ENCODE peak calls at places on chromosome 10, in four cellular contexts. One of them, this sample, is unnamed.

GRCh38 chr10:7804216-7804615 is 14.1 kb upstream of the TAF3 start:
- DNase-seq in HepG2: no peak
- DNase-seq in K562: no peak
- DNase-seq in HCT116: no peak
- DNase-seq in this sample: no peak

GRCh38 chr10:60960913-60961312 is 16.9 kb upstream of the RHOBTB1 start:
- DNase-seq in HCT116: no peak
- DNase-seq in HepG2: no peak
- DNase-seq in K562: no peak
- DNase-seq in this sample: no peak

GRCh38 chr10:113585949-113586348 is 33.1 kb downstream of the HABP2 start:
- DNase-seq in HepG2: peak; percentile 7
- DNase-seq in HCT116: no peak
- DNase-seq in K562: peak; percentile 11
- DNase-seq in this sample: no peak

GRCh38 chr10:8331896-8332729 is 277.6 kb downstream of the GATA3 start:
- DNase-seq in HepG2: no peak
- DNase-seq in HCT116: no peak
- DNase-seq in K562: no peak
- DNase-seq in this sample: peak; percentile 5

GRCh38 chr10:48519731-48520506 is 85.0 kb downstream of the ARHGAP22 start:
- DNase-seq in HCT116: no peak
- DNase-seq in HepG2: no peak
- DNase-seq in K562: no peak
- DNase-seq in this sample: no peak

GRCh38 chr10:86087716-86088115 is 278.9 kb downstream of the GRID1 start:
- DNase-seq in HepG2: no peak
- DNase-seq in K562: peak; percentile 10
- DNase-seq in HCT116: no peak
- DNase-seq in this sample: no peak

GRCh38 chr10:23643396-23643795 is 204.5 kb downstream of the OTUD1 start:
- DNase-seq in HepG2: no peak
- DNase-seq in HCT116: no peak
- DNase-seq in K562: no peak
- DNase-seq in this sample: no peak

GRCh38 chr10:182441-183201 is 47.4 kb downstream of the ZMYND11 start:
- DNase-seq in K562: no peak
- DNase-seq in HCT116: no peak
- DNase-seq in HepG2: no peak
- DNase-seq in this sample: no peak

DNA sequence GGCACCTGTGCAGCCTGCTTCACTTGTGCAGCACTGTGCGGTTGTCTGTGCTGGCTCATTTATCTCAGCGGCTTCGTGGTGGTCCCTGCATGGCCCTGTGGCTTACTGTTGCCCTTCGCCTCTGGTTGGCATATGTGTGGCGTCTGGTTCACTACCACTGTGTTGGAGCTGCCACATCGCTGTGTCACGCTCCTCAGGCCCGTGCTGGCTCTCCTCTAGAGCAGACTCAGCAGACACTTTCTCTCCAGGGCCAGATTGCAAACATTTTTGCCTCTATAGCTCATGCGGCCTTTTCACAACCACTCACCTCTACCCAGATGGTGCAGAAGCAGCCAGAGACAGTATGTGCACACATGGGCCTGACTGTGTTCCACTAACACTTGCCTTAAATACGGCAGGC is 37.9 kb downstream of the PPP2R2D start:
- DNase-seq in K562: no peak
- DNase-seq in HCT116: no peak
- DNase-seq in HepG2: no peak
- DNase-seq in this sample: no peak
- TF ChIP-seq TCF7L2 in K562: no peak
- TF ChIP-seq TCF7L2 in HCT116: no peak
- TF ChIP-seq TCF7L2 in HepG2: no peak
- TF ChIP-seq TCF7L2 in this sample: no peak

DNA sequence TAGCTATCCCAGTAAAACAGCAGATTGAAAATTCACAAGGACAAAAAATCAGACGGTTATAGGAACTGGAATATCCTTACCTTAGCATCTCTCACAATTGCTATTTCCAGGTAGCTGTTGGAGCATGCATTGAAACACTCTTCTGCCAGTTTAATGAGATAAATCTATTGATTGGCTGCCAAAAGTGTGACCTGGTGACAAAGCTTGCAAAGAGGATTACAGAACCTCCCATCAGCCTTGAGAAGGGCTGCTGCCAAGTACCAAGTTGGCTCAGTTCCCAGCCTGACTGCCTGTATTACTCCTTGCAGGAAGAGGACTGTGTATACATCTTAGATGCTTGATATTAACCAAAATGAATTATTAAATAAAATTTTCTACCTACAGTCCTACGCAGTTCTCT is 5.1 kb downstream of the PRLHR start:
- DNase-seq in HepG2: no peak
- DNase-seq in K562: no peak
- DNase-seq in HCT116: no peak
- DNase-seq in this sample: no peak
- H3K27me3 ChIP-seq in HepG2: no peaks in the 10 kb centered on the region
- H3K27me3 ChIP-seq in K562: peaks cover 2% of the 10 kb centered on the region
- H3K27me3 ChIP-seq in HCT116: peaks cover 67% of the 10 kb centered on the region
- H3K27me3 ChIP-seq in this sample: peaks cover 31% of the 10 kb centered on the region

GRCh38 chr10:30832727-30833624 is 198.7 kb downstream of the ZNF438 start:
- DNase-seq in HCT116: no peak
- DNase-seq in K562: no peak
- DNase-seq in HepG2: no peak
- DNase-seq in this sample: no peak
- TF ChIP-seq TCF7L2 in HCT116: no peak
- TF ChIP-seq TCF7L2 in K562: no peak
- TF ChIP-seq TCF7L2 in HepG2: no peak
- TF ChIP-seq TCF7L2 in this sample: no peak

DNA sequence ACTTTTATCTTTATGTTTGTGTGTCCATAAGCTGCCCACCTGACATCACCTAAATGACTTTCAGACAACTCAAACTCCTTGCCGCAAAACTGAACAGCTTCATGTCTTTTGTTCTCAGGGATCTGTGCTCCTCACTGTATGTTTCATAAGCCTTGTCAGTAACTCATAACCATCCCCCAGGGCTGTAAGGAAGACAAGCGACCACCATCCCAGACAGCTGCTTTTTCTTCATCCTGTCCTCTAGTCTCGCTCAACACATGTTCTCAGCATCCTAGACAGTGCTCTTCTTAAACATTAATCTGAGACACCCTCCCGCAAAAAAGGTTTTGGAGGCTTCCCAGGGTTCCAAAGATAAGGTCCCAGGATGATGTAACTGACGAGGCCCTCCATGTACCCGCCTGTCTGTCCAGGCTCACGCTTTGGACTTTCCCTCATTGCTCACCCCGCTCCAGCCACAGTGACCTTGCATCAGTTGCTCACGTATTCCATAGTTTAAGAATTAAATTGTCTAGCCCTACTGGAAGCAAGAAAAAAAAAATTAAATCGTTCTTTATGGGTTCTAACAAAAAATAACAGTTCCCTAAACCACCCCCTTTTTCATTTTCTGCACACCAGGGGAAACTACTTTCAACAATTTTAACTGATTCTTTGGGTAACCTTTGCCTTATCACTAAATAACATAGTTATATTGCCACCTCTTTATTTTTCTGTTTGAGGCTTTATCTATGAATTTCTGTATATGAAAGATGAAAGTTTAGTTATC is 69.9 kb downstream of the MAP3K8 start:
- DNase-seq in K562: peak; percentile 53
- DNase-seq in HepG2: no peak
- DNase-seq in HCT116: no peak
- DNase-seq in this sample: no peak
- H3K27me3 ChIP-seq in K562: no peaks in the 10 kb centered on the region
- H3K27me3 ChIP-seq in HepG2: peaks cover 4% of the 10 kb centered on the region
- H3K27me3 ChIP-seq in HCT116: peaks cover 9% of the 10 kb centered on the region
- H3K27me3 ChIP-seq in this sample: no peaks in the 10 kb centered on the region

This sample was measured in Panc1.